ENCODE peak calls at places on chromosomes 2 and 18, in seven cellular contexts. One of them, this sample, is unnamed.

GRCh38 chr2:71063216-71063615 is 5.2 kb upstream of the NAGK start:
- DNase-seq in breast epithelium: no peak
- DNase-seq in CD4-positive, alpha-beta T cell: no peak
- DNase-seq in kidney: no peak
- DNase-seq in coronary artery: no peak
- DNase-seq in K562: no peak
- DNase-seq in heart left ventricle: no peak
- DNase-seq in this sample: no peak

GRCh38 chr2:159124441-159124911 is 156.0 kb downstream of the TANC1 start:
- DNase-seq in kidney: no peak
- DNase-seq in coronary artery: no peak
- DNase-seq in heart left ventricle: no peak
- DNase-seq in breast epithelium: no peak
- DNase-seq in CD4-positive, alpha-beta T cell: no peak
- DNase-seq in K562: no peak
- DNase-seq in this sample: peak; percentile 75

GRCh38 chr18:23662309-23663263 is at the start of gene ANKRD29:
- DNase-seq in coronary artery: no peak
- DNase-seq in heart left ventricle: peak; percentile 55
- DNase-seq in CD4-positive, alpha-beta T cell: peak; percentile 29
- DNase-seq in kidney: no peak
- DNase-seq in breast epithelium: no peak
- DNase-seq in K562: peak; percentile 26
- DNase-seq in this sample: no peak

GRCh38 chr2:205361970-205362369 is 320.3 kb upstream of the NRP2 start:
- DNase-seq in CD4-positive, alpha-beta T cell: no peak
- DNase-seq in kidney: no peak
- DNase-seq in coronary artery: no peak
- DNase-seq in K562: no peak
- DNase-seq in breast epithelium: no peak
- DNase-seq in heart left ventricle: no peak
- DNase-seq in this sample: no peak

GRCh38 chr2:235314371-235314915 is 179.4 kb upstream of the AGAP1 start:
- DNase-seq in kidney: no peak
- DNase-seq in CD4-positive, alpha-beta T cell: no peak
- DNase-seq in K562: no peak
- DNase-seq in coronary artery: no peak
- DNase-seq in breast epithelium: no peak
- DNase-seq in heart left ventricle: no peak
- DNase-seq in this sample: no peak

GRCh38 chr2:144198116-144198515 is 321.8 kb downstream of the ZEB2 start:
- DNase-seq in breast epithelium: no peak
- DNase-seq in heart left ventricle: no peak
- DNase-seq in coronary artery: no peak
- DNase-seq in K562: no peak
- DNase-seq in CD4-positive, alpha-beta T cell: no peak
- DNase-seq in kidney: no peak
- DNase-seq in this sample: peak; percentile 4

GRCh38 chr18:53698907-53699306 is 525.6 kb downstream of the MBD2 start:
- DNase-seq in kidney: no peak
- DNase-seq in K562: no peak
- DNase-seq in CD4-positive, alpha-beta T cell: no peak
- DNase-seq in breast epithelium: no peak
- DNase-seq in heart left ventricle: peak; percentile 25
- DNase-seq in coronary artery: no peak
- DNase-seq in this sample: no peak

GRCh38 chr18:47935321-47935720 is 4.9 kb upstream of the SMAD2 start:
- DNase-seq in breast epithelium: no peak
- DNase-seq in CD4-positive, alpha-beta T cell: no peak
- DNase-seq in heart left ventricle: no peak
- DNase-seq in coronary artery: no peak
- DNase-seq in K562: no peak
- DNase-seq in kidney: no peak
- DNase-seq in this sample: no peak

GRCh38 chr2:181678033-181678586 is 2.2 kb downstream of the NEUROD1 start:
- DNase-seq in coronary artery: no peak
- DNase-seq in breast epithelium: peak; percentile 64
- DNase-seq in kidney: peak; percentile 86
- DNase-seq in CD4-positive, alpha-beta T cell: peak; percentile 36
- DNase-seq in K562: peak; percentile 55
- DNase-seq in heart left ventricle: peak; percentile 60
- DNase-seq in this sample: no peak

GRCh38 chr2:75646583-75647425 is at the start of gene MRPL19:
- DNase-seq in breast epithelium: peak; percentile 72
- DNase-seq in kidney: peak; percentile 88
- DNase-seq in coronary artery: peak; percentile 88
- DNase-seq in CD4-positive, alpha-beta T cell: peak; percentile 59
- DNase-seq in K562: peak; percentile 74
- DNase-seq in heart left ventricle: peak; percentile 92
- DNase-seq in this sample: peak; percentile 87

GRCh38 chr18:25544872-25545271 is 192.9 kb upstream of the ZNF521 start:
- DNase-seq in heart left ventricle: no peak
- DNase-seq in K562: no peak
- DNase-seq in coronary artery: no peak
- DNase-seq in CD4-positive, alpha-beta T cell: no peak
- DNase-seq in kidney: no peak
- DNase-seq in breast epithelium: no peak
- DNase-seq in this sample: no peak

GRCh38 chr2:137659616-137660015 is 304.7 kb upstream of the HNMT start:
- DNase-seq in coronary artery: no peak
- DNase-seq in heart left ventricle: no peak
- DNase-seq in kidney: no peak
- DNase-seq in CD4-positive, alpha-beta T cell: no peak
- DNase-seq in breast epithelium: no peak
- DNase-seq in K562: no peak
- DNase-seq in this sample: no peak

GRCh38 chr2:223549215-223549614 is 52.9 kb downstream of the SCG2 start:
- DNase-seq in heart left ventricle: no peak
- DNase-seq in CD4-positive, alpha-beta T cell: no peak
- DNase-seq in breast epithelium: no peak
- DNase-seq in K562: no peak
- DNase-seq in coronary artery: no peak
- DNase-seq in kidney: no peak
- DNase-seq in this sample: peak; percentile 99

GRCh38 chr18:76459687-76460350 is 35.2 kb downstream of the ZNF516 start:
- DNase-seq in coronary artery: peak; percentile 85
- DNase-seq in kidney: no peak
- DNase-seq in heart left ventricle: no peak
- DNase-seq in K562: no peak
- DNase-seq in breast epithelium: no peak
- DNase-seq in CD4-positive, alpha-beta T cell: no peak
- DNase-seq in this sample: peak; percentile 15
- TF ChIP-seq CTCF in coronary artery: no peak
- TF ChIP-seq CTCF in kidney: no peak
- TF ChIP-seq CTCF in heart left ventricle: no peak
- TF ChIP-seq CTCF in K562: no peak
- TF ChIP-seq CTCF in breast epithelium: no peak
- TF ChIP-seq CTCF in CD4-positive, alpha-beta T cell: no peak
- TF ChIP-seq CTCF in this sample: no peak

GRCh38 chr2:72968286-72968685 is 51.0 kb downstream of the EMX1 start:
- DNase-seq in kidney: peak; percentile 68
- DNase-seq in CD4-positive, alpha-beta T cell: no peak
- DNase-seq in coronary artery: no peak
- DNase-seq in breast epithelium: no peak
- DNase-seq in heart left ventricle: no peak
- DNase-seq in K562: no peak
- DNase-seq in this sample: no peak
- H3K27ac ChIP-seq in kidney: no peak overlapping the region
- H3K27ac ChIP-seq in CD4-positive, alpha-beta T cell: no peak overlapping the region
- H3K27ac ChIP-seq in coronary artery: no peak overlapping the region
- H3K27ac ChIP-seq in breast epithelium: no peak overlapping the region
- H3K27ac ChIP-seq in heart left ventricle: no peak overlapping the region
- H3K27ac ChIP-seq in K562: no peak overlapping the region
- H3K27ac ChIP-seq in this sample: no peak overlapping the region

GRCh38 chr2:21418456-21418855 is 294.7 kb downstream of the TDRD15 start:
- DNase-seq in kidney: no peak
- DNase-seq in CD4-positive, alpha-beta T cell: no peak
- DNase-seq in coronary artery: no peak
- DNase-seq in K562: no peak
- DNase-seq in breast epithelium: no peak
- DNase-seq in heart left ventricle: no peak
- DNase-seq in this sample: no peak

GRCh38 chr2:21423854-21424253 is 300.1 kb downstream of the TDRD15 start:
- DNase-seq in breast epithelium: no peak
- DNase-seq in coronary artery: no peak
- DNase-seq in CD4-positive, alpha-beta T cell: no peak
- DNase-seq in heart left ventricle: no peak
- DNase-seq in kidney: no peak
- DNase-seq in K562: no peak
- DNase-seq in this sample: no peak

GRCh38 chr2:21424375-21424774 is 300.6 kb downstream of the TDRD15 start:
- DNase-seq in CD4-positive, alpha-beta T cell: no peak
- DNase-seq in coronary artery: no peak
- DNase-seq in breast epithelium: no peak
- DNase-seq in kidney: no peak
- DNase-seq in heart left ventricle: peak; percentile 8
- DNase-seq in K562: no peak
- DNase-seq in this sample: no peak

GRCh38 chr2:21422724-21423522 is 299.2 kb downstream of the TDRD15 start:
- DNase-seq in CD4-positive, alpha-beta T cell: no peak
- DNase-seq in kidney: no peak
- DNase-seq in heart left ventricle: no peak
- DNase-seq in K562: no peak
- DNase-seq in breast epithelium: no peak
- DNase-seq in coronary artery: no peak
- DNase-seq in this sample: no peak

DNA sequence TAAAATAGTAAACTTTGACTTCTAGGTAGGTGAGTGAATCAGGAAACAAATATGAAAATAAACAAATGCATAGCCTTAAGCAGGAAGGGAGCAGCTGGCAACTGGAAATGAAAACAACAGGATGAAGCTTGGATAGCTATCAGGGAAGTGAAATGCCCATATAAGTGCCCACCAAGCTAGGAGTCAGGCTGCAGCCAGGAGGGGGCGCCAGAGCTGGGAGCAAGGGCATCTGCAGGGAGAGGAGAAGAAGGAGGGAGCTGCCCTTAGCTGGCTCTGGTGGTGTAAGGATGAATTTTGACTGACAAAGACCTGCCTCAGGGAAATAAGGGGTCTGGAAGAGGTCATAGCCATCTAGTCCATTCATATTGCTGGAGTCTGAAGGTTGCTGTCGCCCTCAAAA is 298.3 kb downstream of the TDRD15 start:
- DNase-seq in breast epithelium: no peak
- DNase-seq in K562: peak; percentile 32
- DNase-seq in coronary artery: no peak
- DNase-seq in kidney: no peak
- DNase-seq in heart left ventricle: peak; percentile 10
- DNase-seq in CD4-positive, alpha-beta T cell: no peak
- DNase-seq in this sample: no peak
- TF ChIP-seq CTCF in breast epithelium: no peak
- TF ChIP-seq CTCF in K562: peak; percentile 39
- TF ChIP-seq CTCF in coronary artery: no peak
- TF ChIP-seq CTCF in kidney: no peak
- TF ChIP-seq CTCF in heart left ventricle: no peak
- TF ChIP-seq CTCF in CD4-positive, alpha-beta T cell: no peak
- TF ChIP-seq CTCF in this sample: peak; percentile 51

GRCh38 chr2:20613342-20613916 is 37.5 kb downstream of the HS1BP3 start:
- DNase-seq in kidney: peak; percentile 66
- DNase-seq in heart left ventricle: no peak
- DNase-seq in CD4-positive, alpha-beta T cell: no peak
- DNase-seq in breast epithelium: peak; percentile 36
- DNase-seq in coronary artery: peak; percentile 72
- DNase-seq in K562: no peak
- DNase-seq in this sample: no peak

GRCh38 chr2:20609995-20610357 is 40.9 kb downstream of the HS1BP3 start:
- DNase-seq in coronary artery: no peak
- DNase-seq in heart left ventricle: no peak
- DNase-seq in breast epithelium: peak; percentile 7
- DNase-seq in K562: no peak
- DNase-seq in kidney: peak; percentile 31
- DNase-seq in CD4-positive, alpha-beta T cell: no peak
- DNase-seq in this sample: no peak

GRCh38 chr2:20612835-20613341 is 38.0 kb downstream of the HS1BP3 start:
- DNase-seq in CD4-positive, alpha-beta T cell: no peak
- DNase-seq in coronary artery: no peak
- DNase-seq in K562: no peak
- DNase-seq in heart left ventricle: no peak
- DNase-seq in kidney: no peak
- DNase-seq in breast epithelium: no peak
- DNase-seq in this sample: no peak

GRCh38 chr2:20611077-20611843 is 39.6 kb downstream of the HS1BP3 start:
- DNase-seq in K562: peak; percentile 45
- DNase-seq in breast epithelium: peak; percentile 77
- DNase-seq in coronary artery: peak; percentile 96
- DNase-seq in kidney: peak; percentile 92
- DNase-seq in CD4-positive, alpha-beta T cell: no peak
- DNase-seq in heart left ventricle: peak; percentile 88
- DNase-seq in this sample: no peak

GRCh38 chr2:20611844-20612356 is 39.0 kb downstream of the HS1BP3 start:
- DNase-seq in K562: no peak
- DNase-seq in heart left ventricle: no peak
- DNase-seq in coronary artery: no peak
- DNase-seq in kidney: no peak
- DNase-seq in CD4-positive, alpha-beta T cell: no peak
- DNase-seq in breast epithelium: no peak
- DNase-seq in this sample: no peak
- H3K27ac ChIP-seq in K562: no peak overlapping the region
- H3K27ac ChIP-seq in heart left ventricle: peak overlapping the region; percentile 94
- H3K27ac ChIP-seq in coronary artery: peak overlapping the region; percentile 88
- H3K27ac ChIP-seq in kidney: peak overlapping the region; percentile 76
- H3K27ac ChIP-seq in CD4-positive, alpha-beta T cell: no peak overlapping the region
- H3K27ac ChIP-seq in breast epithelium: peak overlapping the region; percentile 82
- H3K27ac ChIP-seq in this sample: no peak overlapping the region

GRCh38 chr18:1480309-1480708 is 575.6 kb downstream of the ADCYAP1 start:
- DNase-seq in coronary artery: no peak
- DNase-seq in K562: no peak
- DNase-seq in kidney: no peak
- DNase-seq in CD4-positive, alpha-beta T cell: no peak
- DNase-seq in heart left ventricle: no peak
- DNase-seq in breast epithelium: no peak
- DNase-seq in this sample: no peak
- TF ChIP-seq CTCF in coronary artery: no peak
- TF ChIP-seq CTCF in K562: no peak
- TF ChIP-seq CTCF in kidney: no peak
- TF ChIP-seq CTCF in CD4-positive, alpha-beta T cell: no peak
- TF ChIP-seq CTCF in heart left ventricle: no peak
- TF ChIP-seq CTCF in breast epithelium: no peak
- TF ChIP-seq CTCF in this sample: no peak

DNA sequence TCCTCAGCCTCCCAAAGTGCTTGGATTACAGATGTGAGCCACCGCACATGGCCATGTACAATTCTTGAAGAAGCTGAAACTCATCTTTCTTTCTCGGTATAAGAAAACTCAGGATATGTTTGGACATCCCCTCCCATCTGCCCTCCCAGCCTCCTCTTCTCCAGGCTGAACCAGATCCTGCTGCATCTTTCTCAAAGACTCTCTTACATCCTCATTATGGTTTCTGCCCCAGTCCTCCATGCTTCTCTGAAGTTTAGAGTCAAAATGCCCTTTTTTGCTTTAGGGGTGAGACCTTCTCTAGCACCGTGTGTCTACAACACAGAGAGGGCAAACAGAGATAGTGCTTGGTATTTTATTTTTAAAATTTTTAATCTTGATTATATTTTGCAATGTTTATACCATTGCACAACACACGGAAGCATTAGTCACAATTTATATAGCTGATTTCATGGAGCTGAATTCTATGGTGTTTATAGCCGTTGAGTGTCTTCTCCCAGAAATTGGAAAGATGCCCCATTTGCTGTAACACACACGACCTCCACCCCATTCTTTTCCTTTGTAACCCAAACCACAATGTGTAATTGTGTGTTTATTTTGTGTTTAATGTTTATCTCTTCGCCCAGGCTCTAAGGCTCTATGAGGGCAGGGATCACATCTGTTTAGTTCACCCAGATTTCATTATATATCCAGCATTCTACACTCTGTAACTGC is 206.0 kb upstream of the TNP1 start:
- DNase-seq in breast epithelium: no peak
- DNase-seq in heart left ventricle: no peak
- DNase-seq in CD4-positive, alpha-beta T cell: no peak
- DNase-seq in kidney: no peak
- DNase-seq in K562: no peak
- DNase-seq in coronary artery: no peak
- DNase-seq in this sample: no peak
- H3K27ac ChIP-seq in breast epithelium: no peak overlapping the region
- H3K27ac ChIP-seq in heart left ventricle: no peak overlapping the region
- H3K27ac ChIP-seq in CD4-positive, alpha-beta T cell: no peak overlapping the region
- H3K27ac ChIP-seq in kidney: no peak overlapping the region
- H3K27ac ChIP-seq in K562: no peak overlapping the region
- H3K27ac ChIP-seq in coronary artery: no peak overlapping the region
- H3K27ac ChIP-seq in this sample: no peak overlapping the region